ENCODE peak calls at places on chromosomes 13 and 19, in four cellular contexts. One of them, this sample, is unnamed.
A peak's percentile ranks its signal among the peaks of the same experiment; 100 is the strongest.

GRCh38 chr13:54337526-54337925 is 1308.9 kb downstream of the OLFM4 start:
- DNase-seq in hepatocyte: no peak
- DNase-seq in HCT116: no peak
- DNase-seq in GM23338: no peak
- DNase-seq in this sample: no peak

GRCh38 chr19:9917322-9917721 is 19.0 kb downstream of the OLFM2 start:
- DNase-seq in hepatocyte: peak; percentile 39
- DNase-seq in GM23338: peak; percentile 91
- DNase-seq in HCT116: peak; percentile 42
- DNase-seq in this sample: peak; percentile 81

GRCh38 chr19:16506961-16507360 is 10.8 kb downstream of the C19orf44 start:
- DNase-seq in GM23338: no peak
- DNase-seq in hepatocyte: no peak
- DNase-seq in HCT116: no peak
- DNase-seq in this sample: no peak

GRCh38 chr13:113802090-113802531 is 43.1 kb downstream of the TMEM255B start:
- DNase-seq in hepatocyte: peak; percentile 82
- DNase-seq in GM23338: peak; percentile 84
- DNase-seq in HCT116: no peak
- DNase-seq in this sample: peak; percentile 97

GRCh38 chr19:29539131-29539530 is 13.3 kb downstream of the VSTM2B start:
- DNase-seq in GM23338: no peak
- DNase-seq in HCT116: no peak
- DNase-seq in hepatocyte: no peak
- DNase-seq in this sample: no peak

GRCh38 chr19:9857920-9858746 is 23.0 kb downstream of the PIN1 start:
- DNase-seq in HCT116: no peak
- DNase-seq in GM23338: no peak
- DNase-seq in hepatocyte: no peak
- DNase-seq in this sample: no peak

GRCh38 chr13:111241006-111241755 is 79.3 kb upstream of the TEX29 start:
- DNase-seq in hepatocyte: no peak
- DNase-seq in HCT116: no peak
- DNase-seq in GM23338: peak; percentile 12
- DNase-seq in this sample: no peak

GRCh38 chr19:7637374-7638256 is 705 bp downstream of the STXBP2 start:
- DNase-seq in GM23338: no peak
- DNase-seq in hepatocyte: peak; percentile 76
- DNase-seq in HCT116: no peak
- DNase-seq in this sample: no peak

GRCh38 chr13:71626396-71626795 is 240.6 kb downstream of the DACH1 start:
- DNase-seq in GM23338: no peak
- DNase-seq in HCT116: no peak
- DNase-seq in hepatocyte: no peak
- DNase-seq in this sample: no peak

GRCh38 chr13:30409911-30410704 is 12.2 kb upstream of the UBE2L5 start:
- DNase-seq in GM23338: no peak
- DNase-seq in hepatocyte: peak; percentile 41
- DNase-seq in HCT116: no peak
- DNase-seq in this sample: no peak

GRCh38 chr13:111210488-111210887 is 95.4 kb downstream of the ARHGEF7 start:
- DNase-seq in hepatocyte: peak; percentile 51
- DNase-seq in HCT116: no peak
- DNase-seq in GM23338: no peak
- DNase-seq in this sample: no peak

GRCh38 chr13:35785563-35786327 is 309.3 kb upstream of the MAB21L1 start:
- DNase-seq in GM23338: no peak
- DNase-seq in hepatocyte: no peak
- DNase-seq in HCT116: no peak
- DNase-seq in this sample: peak; percentile 46

GRCh38 chr19:55443045-55443823 is at the start of gene SHISA7:
- DNase-seq in GM23338: peak; percentile 69
- DNase-seq in HCT116: no peak
- DNase-seq in hepatocyte: no peak
- DNase-seq in this sample: peak; percentile 58

GRCh38 chr19:35777411-35777841 is 2.1 kb downstream of the ARHGAP33 start:
- DNase-seq in GM23338: peak; percentile 83
- DNase-seq in HCT116: no peak
- DNase-seq in hepatocyte: no peak
- DNase-seq in this sample: no peak

GRCh38 chr19:40771101-40771539 is 4.2 kb upstream of the MIA start:
- DNase-seq in hepatocyte: no peak
- DNase-seq in HCT116: no peak
- DNase-seq in GM23338: peak; percentile 49
- DNase-seq in this sample: no peak

GRCh38 chr13:112341976-112342735 is 34.0 kb upstream of the SPACA7 start:
- DNase-seq in GM23338: no peak
- DNase-seq in hepatocyte: no peak
- DNase-seq in HCT116: no peak
- DNase-seq in this sample: no peak
- TF ChIP-seq CTCF in GM23338: no peak
- TF ChIP-seq CTCF in hepatocyte: no peak
- TF ChIP-seq CTCF in HCT116: no peak
- TF ChIP-seq CTCF in this sample: no peak

GRCh38 chr13:105446197-105446596 is 1089.3 kb downstream of the EFNB2 start:
- DNase-seq in HCT116: no peak
- DNase-seq in hepatocyte: no peak
- DNase-seq in GM23338: no peak
- DNase-seq in this sample: no peak
- H3K9me2 ChIP-seq in HCT116: peaks cover 4% of the 10 kb centered on the region
- H3K9me2 ChIP-seq in hepatocyte: no peaks in the 10 kb centered on the region
- H3K9me2 ChIP-seq in GM23338: no peaks in the 10 kb centered on the region
- H3K9me2 ChIP-seq in this sample: no peaks in the 10 kb centered on the region

GRCh38 chr19:42422576-42423461 is 4.4 kb downstream of the LIPE start:
- DNase-seq in hepatocyte: peak; percentile 66
- DNase-seq in GM23338: peak; percentile 61
- DNase-seq in HCT116: no peak
- DNase-seq in this sample: peak; percentile 85

GRCh38 chr19:42426643-42427042 is 545 bp downstream of the LIPE start:
- DNase-seq in hepatocyte: no peak
- DNase-seq in GM23338: no peak
- DNase-seq in HCT116: no peak
- DNase-seq in this sample: no peak

GRCh38 chr19:42424345-42424707 is 2.9 kb downstream of the LIPE start:
- DNase-seq in hepatocyte: no peak
- DNase-seq in GM23338: no peak
- DNase-seq in HCT116: no peak
- DNase-seq in this sample: no peak

GRCh38 chr19:42423462-42424344 is 3.5 kb downstream of the LIPE start:
- DNase-seq in GM23338: peak; percentile 99
- DNase-seq in HCT116: peak; percentile 84
- DNase-seq in hepatocyte: peak; percentile 90
- DNase-seq in this sample: peak; percentile 98

GRCh38 chr19:42424712-42425131 is 2.5 kb downstream of the LIPE start:
- DNase-seq in hepatocyte: no peak
- DNase-seq in HCT116: no peak
- DNase-seq in GM23338: peak; percentile 72
- DNase-seq in this sample: peak; percentile 25
- TF ChIP-seq CTCF in hepatocyte: peak; percentile 33
- TF ChIP-seq CTCF in HCT116: peak; percentile 37
- TF ChIP-seq CTCF in GM23338: peak; percentile 68
- TF ChIP-seq CTCF in this sample: no peak

DNA sequence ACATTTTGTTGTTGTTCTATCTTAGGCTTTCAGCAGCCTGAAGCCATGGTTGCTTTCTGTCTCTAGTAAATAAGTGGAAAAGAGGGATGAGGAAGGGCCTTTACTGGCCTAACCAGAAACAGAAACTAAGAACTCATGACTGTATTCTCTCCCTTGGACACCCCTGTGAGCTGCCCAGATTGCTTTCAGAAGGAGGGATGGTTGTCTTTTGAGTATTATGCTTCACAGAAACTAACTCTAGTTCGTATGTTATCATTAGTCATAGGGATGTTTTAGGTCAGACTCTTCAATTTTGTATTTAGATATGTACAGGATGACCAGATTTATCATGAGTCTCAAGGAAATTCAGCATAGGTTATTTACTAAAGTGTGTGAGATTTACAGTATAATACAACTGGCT is 17.5 kb downstream of the BORA start:
- DNase-seq in HCT116: no peak
- DNase-seq in GM23338: no peak
- DNase-seq in hepatocyte: no peak
- DNase-seq in this sample: no peak
- H3K9me2 ChIP-seq in HCT116: no peaks in the 10 kb centered on the region
- H3K9me2 ChIP-seq in GM23338: no peaks in the 10 kb centered on the region
- H3K9me2 ChIP-seq in hepatocyte: no peaks in the 10 kb centered on the region
- H3K9me2 ChIP-seq in this sample: no peaks in the 10 kb centered on the region

GRCh38 chr13:37173214-37173613 is 67.8 kb upstream of the CSNK1A1L start:
- DNase-seq in GM23338: peak; percentile 28
- DNase-seq in hepatocyte: no peak
- DNase-seq in HCT116: no peak
- DNase-seq in this sample: no peak
- TF ChIP-seq CTCF in GM23338: no peak
- TF ChIP-seq CTCF in hepatocyte: no peak
- TF ChIP-seq CTCF in HCT116: no peak
- TF ChIP-seq CTCF in this sample: peak; percentile 19

GRCh38 chr19:58563034-58563573 is 4.7 kb upstream of the UBE2M start:
- DNase-seq in HCT116: no peak
- DNase-seq in hepatocyte: peak; percentile 8
- DNase-seq in GM23338: peak; percentile 50
- DNase-seq in this sample: peak; percentile 78

GRCh38 chr19:58561373-58562125 is 3.1 kb upstream of the UBE2M start:
- DNase-seq in HCT116: no peak
- DNase-seq in GM23338: no peak
- DNase-seq in hepatocyte: peak; percentile 3
- DNase-seq in this sample: no peak

GRCh38 chr19:58563823-58564222 is 5.4 kb upstream of the UBE2M start:
- DNase-seq in HCT116: no peak
- DNase-seq in hepatocyte: no peak
- DNase-seq in GM23338: no peak
- DNase-seq in this sample: peak; percentile 65

GRCh38 chr19:58560921-58561320 is 2.5 kb upstream of the UBE2M start:
- DNase-seq in hepatocyte: peak; percentile 2
- DNase-seq in GM23338: no peak
- DNase-seq in HCT116: no peak
- DNase-seq in this sample: no peak

GRCh38 chr19:58562126-58563033 is 4.0 kb upstream of the UBE2M start:
- DNase-seq in hepatocyte: peak; percentile 27
- DNase-seq in GM23338: peak; percentile 78
- DNase-seq in HCT116: no peak
- DNase-seq in this sample: peak; percentile 60
- H3K9me2 ChIP-seq in hepatocyte: no peaks in the 10 kb centered on the region
- H3K9me2 ChIP-seq in GM23338: peaks cover 5% of the 10 kb centered on the region
- H3K9me2 ChIP-seq in HCT116: no peaks in the 10 kb centered on the region
- H3K9me2 ChIP-seq in this sample: no peaks in the 10 kb centered on the region

GRCh38 chr19:13153627-13154240 is 3.5 kb downstream of the IER2 start:
- DNase-seq in HCT116: no peak
- DNase-seq in GM23338: peak; percentile 61
- DNase-seq in hepatocyte: peak; percentile 59
- DNase-seq in this sample: no peak
- TF ChIP-seq CTCF in HCT116: no peak
- TF ChIP-seq CTCF in GM23338: no peak
- TF ChIP-seq CTCF in hepatocyte: peak; percentile 12
- TF ChIP-seq CTCF in this sample: no peak

This sample was measured in SK-N-SH.